ENCODE peak calls at places on chromosomes 7 and 10, in eight cellular contexts. Q is Caki2; P is tibial nerve; R is AG10803; H is activated naive CD4-positive, alpha-beta T cell treated with Interleukin-2 at 50 U/mL for 16 hours; C is hepatic stellate cell; D is Calu3; B is RPMI8226. U is an unnamed sample.

GRCh38 chr7:23247101-23247601 is 576 bp downstream of the GPNMB start:
- DNase-seq in Q (no peak), P (no peak), R (no peak), H (no peak), C (no peak), D (no peak), B (no peak), U (peak)

GRCh38 chr7:91083855-91084644 is 180.2 kb upstream of the FZD1 start:
- DNase-seq in Q (no peak), P (no peak), R (peak), H (no peak), C (no peak), D (no peak), B (no peak), U (no peak)

GRCh38 chr10:113053091-113053490 is 103.0 kb downstream of the TCF7L2 start:
- DNase-seq in Q (no peak), P (no peak), R (peak), H (no peak), C (no peak), D (no peak), B (no peak), U (no peak)

GRCh38 chr7:398888-399287 is 108.9 kb downstream of the FOXL3 start:
- DNase-seq in Q (no peak), P (no peak), R (no peak), H (no peak), C (no peak), D (no peak), B (no peak), U (no peak)

GRCh38 chr7:96486681-96487080 is 164.8 kb upstream of the SLC25A13 start:
- DNase-seq in Q (no peak), P (no peak), R (no peak), H (no peak), C (no peak), D (no peak), B (no peak), U (no peak)

GRCh38 chr7:26398436-26399308 is 107.0 kb downstream of the SNX10 start:
- DNase-seq in Q (peak), P (peak), R (peak), H (peak), C (peak), D (peak), B (peak), U (peak)

GRCh38 chr10:68496072-68496471 is 24.3 kb upstream of the DNA2 start:
- DNase-seq in Q (no peak), P (no peak), R (no peak), H (no peak), C (no peak), D (no peak), B (no peak), U (no peak)

GRCh38 chr7:105826143-105826542 is 50.3 kb downstream of the ATXN7L1 start:
- DNase-seq in Q (no peak), P (no peak), R (peak), H (no peak), C (no peak), D (no peak), B (no peak), U (no peak)

GRCh38 chr7:156735861-156736260 is 95.3 kb downstream of the RNF32 start:
- DNase-seq in Q (peak), P (no peak), R (no peak), H (no peak), C (no peak), D (no peak), B (no peak), U (no peak)

GRCh38 chr7:105934577-105935185 is 28.4 kb upstream of the CDHR3 start:
- DNase-seq in Q (peak), P (no peak), R (peak), H (no peak), C (peak), D (peak), B (peak), U (peak)

GRCh38 chr7:151648429-151648828 is 128.7 kb upstream of the RHEB start:
- DNase-seq in Q (no peak), P (no peak), R (no peak), H (no peak), C (no peak), D (no peak), B (no peak), U (peak)

GRCh38 chr10:61904711-61905445 is 3.4 kb downstream of the ARID5B start:
- DNase-seq in Q (peak), P (no peak), R (peak), H (peak), C (peak), D (peak), B (no peak), U (peak)

GRCh38 chr10:125127110-125127509 is 33.3 kb downstream of the CTBP2 start:
- DNase-seq in Q (no peak), P (no peak), R (no peak), H (no peak), C (no peak), D (no peak), B (no peak), U (no peak)

GRCh38 chr7:305410-306151 is 15.6 kb downstream of the FOXL3 start:
- DNase-seq in Q (no peak), P (no peak), R (no peak), H (no peak), C (no peak), D (no peak), B (no peak), U (no peak)

GRCh38 chr10:111446966-111447365 is 370.1 kb downstream of the ADRA2A start:
- DNase-seq in Q (no peak), P (no peak), R (peak), H (no peak), C (no peak), D (no peak), B (no peak), U (no peak)

GRCh38 chr7:20542594-20542993 is 72.9 kb upstream of the ABCB5 start:
- DNase-seq in Q (no peak), P (no peak), R (peak), H (no peak), C (no peak), D (no peak), B (no peak), U (no peak)

GRCh38 chr10:88428442-88428841 is 154.7 kb downstream of the RNLS start:
- DNase-seq in Q (peak), P (no peak), R (peak), H (no peak), C (no peak), D (no peak), B (no peak), U (peak)

GRCh38 chr10:76543655-76544054 is 1094.0 kb downstream of the KCNMA1 start:
- DNase-seq in Q (no peak), P (no peak), R (peak), H (no peak), C (no peak), D (no peak), B (no peak), U (no peak)

GRCh38 chr10:93457511-93457910 is 24.6 kb downstream of the MYOF start:
- DNase-seq in Q (no peak), P (no peak), R (no peak), H (no peak), C (no peak), D (no peak), B (no peak), U (no peak)

GRCh38 chr10:85995791-85996190 is 370.8 kb downstream of the GRID1 start:
- DNase-seq in Q (peak), P (no peak), R (peak), H (peak), C (peak), D (peak), B (peak), U (peak)

GRCh38 chr7:19982841-19983835 is 209.7 kb upstream of the TMEM196 start:
- DNase-seq in Q (peak), P (peak), R (peak), H (no peak), C (no peak), D (peak), B (peak), U (peak)

GRCh38 chr10:117603726-117604125 is 61.2 kb downstream of the EMX2 start:
- DNase-seq in Q (no peak), P (no peak), R (no peak), H (no peak), C (no peak), D (no peak), B (no peak), U (no peak)